ENCODE peak calls at places on chromosomes 6 and 20, in ten cellular contexts. J is activated CD4-positive, alpha-beta T cell treated with anti-CD3 and anti-CD28 coated beads, Interleukin-2, amount 50 U/mL, for 24 hours; Z is NCI-H460; X is T-helper 9 cell; Q is tibial artery; H is amygdala; S is GM13977; G is globus pallidus; R is stimulated activated CD4-positive, alpha-beta T cell treated with anti-CD3 and anti-CD28 coated beads, Interleukin-4, amount 100 ng/mL, for 1 hour; O is transverse colon. W is an unnamed sample.

GRCh38 chr6:127976111-127976510 is 75.3 kb upstream of the THEMIS start:
- DNase-seq in H (no peak), J (no peak), Z (no peak), G (no peak), Q (no peak), O (no peak), R (no peak), X (no peak), S (no peak), W (no peak)

GRCh38 chr6:18155864-18156396 is 708 bp downstream of the KDM1B start:
- DNase-seq in X (peak), H (peak), Z (peak), Q (peak), S (peak), J (peak), R (peak), G (peak), O (peak), W (peak)

GRCh38 chr6:106163446-106163965 is 77.4 kb downstream of the PRDM1 start:
- DNase-seq in X (peak), S (no peak), Q (peak), J (no peak), R (peak), Z (no peak), O (peak), H (no peak), G (peak), W (peak)

GRCh38 chr6:11333292-11333849 is 100.9 kb upstream of the NEDD9 start:
- DNase-seq in G (no peak), S (no peak), Z (no peak), Q (no peak), X (no peak), H (no peak), O (no peak), R (no peak), J (no peak), W (no peak)

GRCh38 chr6:85405853-85406198 is 44.1 kb upstream of the NT5E start:
- DNase-seq in H (no peak), O (no peak), S (no peak), G (no peak), X (no peak), Q (no peak), Z (no peak), J (no peak), R (no peak), W (no peak)

GRCh38 chr20:60365063-60365640 is 406.9 kb downstream of the CDH26 start:
- DNase-seq in X (no peak), G (peak), O (no peak), J (no peak), Z (no peak), S (no peak), R (no peak), Q (no peak), H (no peak), W (no peak)

GRCh38 chr20:59966428-59966827 is 8.2 kb downstream of the CDH26 start:
- DNase-seq in Z (no peak), G (peak), R (no peak), O (no peak), J (no peak), S (no peak), H (no peak), Q (no peak), X (no peak), W (no peak)

GRCh38 chr6:149969635-149970034 is 5.9 kb downstream of the ULBP1 start:
- DNase-seq in Z (no peak), Q (no peak), R (no peak), H (no peak), J (no peak), G (no peak), O (no peak), X (no peak), S (no peak), W (no peak)

GRCh38 chr6:116218172-116218633 is 35.7 kb downstream of the TSPYL4 start:
- DNase-seq in Q (no peak), Z (no peak), S (no peak), J (no peak), H (no peak), O (no peak), G (peak), R (no peak), X (no peak), W (no peak)

GRCh38 chr20:53513489-53514298 is 79.9 kb downstream of the ZNF217 start:
- DNase-seq in G (no peak), O (peak), J (no peak), S (no peak), R (no peak), Z (no peak), Q (no peak), X (no peak), H (no peak), W (no peak)

GRCh38 chr6:53168516-53169257 is 20.0 kb upstream of the GCM1 start:
- DNase-seq in S (no peak), G (no peak), O (no peak), Q (no peak), X (no peak), H (no peak), J (no peak), Z (no peak), R (no peak), W (no peak)

GRCh38 chr6:53961679-53962370 is 149.4 kb upstream of the MLIP start:
- DNase-seq in H (no peak), Z (no peak), G (no peak), O (no peak), J (no peak), R (no peak), Q (no peak), S (no peak), X (no peak), W (no peak)

GRCh38 chr6:65113581-65113980 is 593.4 kb downstream of the EYS start:
- DNase-seq in S (no peak), X (no peak), J (no peak), Q (no peak), R (no peak), Z (no peak), H (no peak), O (no peak), G (no peak), W (no peak)

GRCh38 chr6:52995913-52996685 is 1.0 kb upstream of the GSTA4 start:
- DNase-seq in Z (peak), H (no peak), S (no peak), J (no peak), O (peak), R (peak), G (peak), X (peak), Q (peak), W (peak)

GRCh38 chr6:69668916-69669315 is 127.9 kb downstream of the LMBRD1 start:
- DNase-seq in R (no peak), H (no peak), S (no peak), X (no peak), J (no peak), G (no peak), Z (no peak), O (no peak), Q (no peak), W (no peak)

GRCh38 chr6:159107451-159108260 is 61.5 kb upstream of the FNDC1 start:
- DNase-seq in O (peak), J (no peak), S (no peak), Q (no peak), R (peak), Z (no peak), G (no peak), X (peak), H (no peak), W (peak)

GRCh38 chr20:44723391-44723790 is 8.2 kb downstream of the CCN5 start:
- DNase-seq in S (no peak), H (no peak), Z (no peak), Q (no peak), O (no peak), X (no peak), G (no peak), R (no peak), J (no peak), W (no peak)

GRCh38 chr20:64110411-64111068 is 3.2 kb upstream of the NPBWR2 start:
- DNase-seq in R (no peak), H (no peak), X (no peak), G (no peak), Z (no peak), S (no peak), J (no peak), O (peak), Q (no peak), W (no peak)

GRCh38 chr6:11847515-11848244 is 69.1 kb upstream of the ADTRP start:
- DNase-seq in Q (no peak), X (no peak), R (no peak), Z (no peak), J (no peak), H (no peak), S (no peak), G (no peak), O (no peak), W (no peak)

GRCh38 chr6:138507977-138508675 is 8.8 kb upstream of the NHSL1 start:
- DNase-seq in J (no peak), S (no peak), X (no peak), O (peak), Z (no peak), G (no peak), R (no peak), Q (no peak), H (no peak), W (no peak)

GRCh38 chr20:50701055-50701963 is 10.0 kb upstream of the RIPOR3 start:
- DNase-seq in R (no peak), X (no peak), H (no peak), G (no peak), S (no peak), J (no peak), Q (no peak), O (no peak), Z (no peak), W (no peak)

GRCh38 chr6:157779705-157780604 is 43.1 kb upstream of the SNX9 start:
- DNase-seq in S (no peak), H (no peak), G (peak), O (no peak), J (no peak), X (no peak), Q (no peak), Z (no peak), R (no peak), W (no peak)

GRCh38 chr20:4266183-4266582 is 250.8 kb upstream of the RNF24 start:
- DNase-seq in H (no peak), O (no peak), J (no peak), R (no peak), Q (no peak), X (no peak), S (no peak), Z (no peak), G (no peak), W (no peak)

GRCh38 chr6:166738778-166739654 is 112.0 kb upstream of the RPS6KA2 start:
- DNase-seq in Q (no peak), S (no peak), O (no peak), G (no peak), X (no peak), J (no peak), Z (no peak), H (no peak), R (no peak), W (no peak)

GRCh38 chr6:144702781-144703180 is 417.6 kb downstream of the UTRN start:
- DNase-seq in Z (no peak), J (no peak), X (no peak), O (no peak), H (no peak), R (no peak), G (no peak), S (no peak), Q (no peak), W (no peak)

GRCh38 chr6:148423133-148423532 is 80.5 kb downstream of the SASH1 start:
- DNase-seq in Q (no peak), G (no peak), H (no peak), Z (no peak), X (no peak), O (no peak), J (no peak), R (no peak), S (no peak), W (no peak)

GRCh38 chr6:150613269-150613668 is 13.6 kb downstream of the PLEKHG1 start:
- DNase-seq in Z (no peak), G (no peak), O (no peak), X (no peak), Q (no peak), S (no peak), R (no peak), J (no peak), H (no peak), W (no peak)

GRCh38 chr6:85470023-85470410 is 20.1 kb downstream of the NT5E start:
- DNase-seq in X (no peak), O (no peak), Q (no peak), Z (no peak), G (no peak), R (no peak), H (no peak), J (no peak), S (no peak), W (no peak)

GRCh38 chr6:7107578-7108195 is at the start of gene RREB1:
- DNase-seq in H (no peak), G (no peak), S (peak), J (peak), Z (peak), R (peak), X (peak), O (peak), Q (peak), W (peak)

GRCh38 chr6:169971171-169971861 is 219.9 kb downstream of the ERMARD start:
- DNase-seq in H (no peak), G (no peak), O (peak), R (no peak), Q (no peak), J (no peak), Z (no peak), X (no peak), S (no peak), W (no peak)

GRCh38 chr6:77463881-77464867 is 883 bp upstream of the HTR1B start:
- DNase-seq in Q (no peak), R (no peak), Z (no peak), O (no peak), J (no peak), H (no peak), X (no peak), G (no peak), S (no peak), W (no peak)

GRCh38 chr6:26415791-26416190 is 13.7 kb downstream of the BTN3A1 start:
- DNase-seq in G (no peak), S (no peak), Z (no peak), J (no peak), R (no peak), H (no peak), X (no peak), Q (no peak), O (no peak), W (no peak)

GRCh38 chr6:90401933-90402830 is 105.5 kb upstream of the BACH2 start:
- DNase-seq in S (no peak), O (no peak), R (no peak), Z (no peak), J (no peak), G (no peak), X (no peak), H (no peak), Q (no peak), W (no peak)

GRCh38 chr20:47558295-47558694 is 56.6 kb downstream of the NCOA3 start:
- DNase-seq in Q (no peak), R (no peak), G (no peak), O (no peak), X (no peak), Z (no peak), S (no peak), H (no peak), J (no peak), W (no peak)

GRCh38 chr20:59726196-59726595 is 121.9 kb downstream of the PHACTR3 start:
- DNase-seq in Z (no peak), R (no peak), O (no peak), S (no peak), J (no peak), X (no peak), H (no peak), Q (no peak), G (no peak), W (no peak)

GRCh38 chr6:4774715-4775590 is 1.3 kb upstream of the CDYL start:
- DNase-seq in Z (no peak), R (peak), H (no peak), Q (peak), O (peak), S (no peak), G (no peak), J (no peak), X (peak), W (no peak)